ENCODE peak calls at places on chromosomes 6 and 20, in seven cellular contexts. Q is IMR-90, O is lung microvascular endothelial cell, K is GM13976, E is iris pigment epithelial cell, T is sciatic nerve, H is NCI-H146. S is an unnamed sample.

GRCh38 chr6:402901-403658 is 11.5 kb downstream of the IRF4 start:
- DNase-seq in Q (no peak), O (no peak), K (no peak), E (no peak), T (no peak), H (no peak), S (no peak)

GRCh38 chr20:58342104-58342945 is 32.8 kb downstream of the RAB22A start:
- DNase-seq in Q (peak; percentile 67), O (no peak), K (no peak), E (peak; percentile 77), T (no peak), H (no peak), S (no peak)

GRCh38 chr6:2958331-2958711 is 13.0 kb downstream of the SERPINB6 start:
- DNase-seq in Q (no peak), O (no peak), K (no peak), E (no peak), T (no peak), H (no peak), S (peak; percentile 57)

GRCh38 chr20:48007356-48007755 is 222.1 kb upstream of the SULF2 start:
- DNase-seq in Q (no peak), O (no peak), K (no peak), E (no peak), T (no peak), H (no peak), S (no peak)

GRCh38 chr6:28269492-28269891 is 2.5 kb downstream of the ZSCAN26 start:
- DNase-seq in Q (peak; percentile 92), O (peak; percentile 35), K (no peak), E (peak; percentile 94), T (no peak), H (no peak), S (no peak)

GRCh38 chr6:26553739-26554668 is 15.8 kb downstream of the HMGN4 start:
- DNase-seq in Q (peak; percentile 92), O (peak; percentile 84), K (no peak), E (peak; percentile 84), T (peak; percentile 87), H (peak; percentile 85), S (peak; percentile 85)

GRCh38 chr6:150025201-150025917 is at the start of gene RAET1L:
- DNase-seq in Q (peak; percentile 45), O (peak; percentile 50), K (no peak), E (peak; percentile 67), T (no peak), H (peak; percentile 36), S (no peak)

GRCh38 chr6:11126876-11127275 is 15.4 kb upstream of the ERVFRD-1 start:
- DNase-seq in Q (peak; percentile 23), O (no peak), K (no peak), E (peak; percentile 8), T (no peak), H (no peak), S (no peak)

GRCh38 chr20:1391640-1392442 is 1.0 kb downstream of the FKBP1A start:
- DNase-seq in Q (peak; percentile 43), O (peak; percentile 48), K (peak; percentile 23), E (peak; percentile 54), T (no peak), H (peak; percentile 9), S (peak; percentile 67)

GRCh38 chr6:170058878-170059485 is 231.9 kb downstream of the DLL1 start:
- DNase-seq in Q (no peak), O (no peak), K (no peak), E (no peak), T (peak; percentile 30), H (no peak), S (no peak)

GRCh38 chr6:34247481-34248197 is 1.2 kb downstream of the SMIM29 start:
- DNase-seq in Q (no peak), O (no peak), K (no peak), E (no peak), T (peak; percentile 60), H (no peak), S (no peak)

GRCh38 chr20:18252597-18253451 is 35.5 kb upstream of the ZNF133 start:
- DNase-seq in Q (no peak), O (no peak), K (no peak), E (no peak), T (no peak), H (no peak), S (no peak)

GRCh38 chr6:137008204-137008603 is 36.6 kb downstream of the IL20RA start:
- DNase-seq in Q (no peak), O (no peak), K (no peak), E (no peak), T (no peak), H (no peak), S (no peak)

GRCh38 chr20:36092424-36093024 is 62.0 kb upstream of the EPB41L1 start:
- DNase-seq in Q (no peak), O (peak; percentile 44), K (peak; percentile 69), E (peak; percentile 22), T (peak; percentile 67), H (peak; percentile 66), S (no peak)

GRCh38 chr20:11755071-11755881 is 162.4 kb upstream of the BTBD3 start:
- DNase-seq in Q (no peak), O (peak; percentile 81), K (no peak), E (peak; percentile 22), T (no peak), H (peak; percentile 54), S (no peak)

GRCh38 chr6:111871207-111871606 is 2.0 kb downstream of the FYN start:
- DNase-seq in Q (no peak), O (no peak), K (peak; percentile 48), E (no peak), T (no peak), H (no peak), S (no peak)

GRCh38 chr6:107132330-107132954 is 17.1 kb upstream of the BEND3 start:
- DNase-seq in Q (no peak), O (peak; percentile 62), K (no peak), E (peak; percentile 26), T (no peak), H (peak; percentile 43), S (no peak)

GRCh38 chr6:156912431-156912830 is 135.3 kb downstream of the ARID1B start:
- DNase-seq in Q (no peak), O (no peak), K (peak; percentile 42), E (no peak), T (no peak), H (no peak), S (no peak)

GRCh38 chr20:57195023-57195758 is 71.2 kb downstream of the BMP7 start:
- DNase-seq in Q (peak; percentile 48), O (no peak), K (no peak), E (no peak), T (no peak), H (no peak), S (no peak)